ENCODE peak calls at places on chromosomes 13 and 19, in five cellular contexts. One of them, this sample, is unnamed.

GRCh38 chr13:59901191-59901590 is 262.5 kb downstream of the DIAPH3 start:
- DNase-seq in PC-3: no peak
- DNase-seq in foreskin fibroblast: no peak
- DNase-seq in kidney epithelial cell: no peak
- DNase-seq in mucosa of descending colon: no peak
- DNase-seq in this sample: no peak

GRCh38 chr13:111564657-111565056 is 244.2 kb downstream of the TEX29 start:
- DNase-seq in PC-3: no peak
- DNase-seq in foreskin fibroblast: no peak
- DNase-seq in kidney epithelial cell: no peak
- DNase-seq in mucosa of descending colon: no peak
- DNase-seq in this sample: no peak

GRCh38 chr13:112941349-112941748 is 27.7 kb upstream of the MCF2L start:
- DNase-seq in PC-3: no peak
- DNase-seq in foreskin fibroblast: no peak
- DNase-seq in kidney epithelial cell: no peak
- DNase-seq in mucosa of descending colon: no peak
- DNase-seq in this sample: no peak

GRCh38 chr13:46062190-46062589 is 9.6 kb upstream of the ZC3H13 start:
- DNase-seq in PC-3: peak
- DNase-seq in foreskin fibroblast: peak
- DNase-seq in kidney epithelial cell: no peak
- DNase-seq in mucosa of descending colon: no peak
- DNase-seq in this sample: no peak

GRCh38 chr19:11265785-11266236 is 3.5 kb upstream of the DOCK6 start:
- DNase-seq in PC-3: peak
- DNase-seq in foreskin fibroblast: peak
- DNase-seq in kidney epithelial cell: no peak
- DNase-seq in mucosa of descending colon: peak
- DNase-seq in this sample: no peak

GRCh38 chr19:13908674-13909073 is 2.7 kb downstream of the CC2D1A start:
- DNase-seq in PC-3: no peak
- DNase-seq in foreskin fibroblast: no peak
- DNase-seq in kidney epithelial cell: no peak
- DNase-seq in mucosa of descending colon: no peak
- DNase-seq in this sample: no peak

GRCh38 chr13:86757236-86757978 is 913.8 kb upstream of the SLITRK5 start:
- DNase-seq in PC-3: peak
- DNase-seq in foreskin fibroblast: no peak
- DNase-seq in kidney epithelial cell: no peak
- DNase-seq in mucosa of descending colon: no peak
- DNase-seq in this sample: no peak

GRCh38 chr13:72570019-72570418 is 157.4 kb downstream of the MZT1 start:
- DNase-seq in PC-3: no peak
- DNase-seq in foreskin fibroblast: no peak
- DNase-seq in kidney epithelial cell: no peak
- DNase-seq in mucosa of descending colon: no peak
- DNase-seq in this sample: no peak

GRCh38 chr13:61316647-61317046 is 99.0 kb downstream of the PCDH20 start:
- DNase-seq in PC-3: no peak
- DNase-seq in foreskin fibroblast: no peak
- DNase-seq in kidney epithelial cell: no peak
- DNase-seq in mucosa of descending colon: no peak
- DNase-seq in this sample: no peak

GRCh38 chr13:30308548-30308947 is 1.2 kb upstream of the KATNAL1 start:
- DNase-seq in PC-3: no peak
- DNase-seq in foreskin fibroblast: peak
- DNase-seq in kidney epithelial cell: no peak
- DNase-seq in mucosa of descending colon: no peak
- DNase-seq in this sample: no peak

GRCh38 chr13:33033361-33033812 is 17.2 kb downstream of the KL start:
- DNase-seq in PC-3: no peak
- DNase-seq in foreskin fibroblast: no peak
- DNase-seq in kidney epithelial cell: no peak
- DNase-seq in mucosa of descending colon: no peak
- DNase-seq in this sample: no peak

GRCh38 chr13:23969672-23970071 is 72.4 kb upstream of the C1QTNF9B start:
- DNase-seq in PC-3: no peak
- DNase-seq in foreskin fibroblast: peak
- DNase-seq in kidney epithelial cell: no peak
- DNase-seq in mucosa of descending colon: no peak
- DNase-seq in this sample: no peak

GRCh38 chr13:45200701-45201230 is at the start of gene KCTD4:
- DNase-seq in PC-3: no peak
- DNase-seq in foreskin fibroblast: peak
- DNase-seq in kidney epithelial cell: no peak
- DNase-seq in mucosa of descending colon: no peak
- DNase-seq in this sample: no peak

DNA sequence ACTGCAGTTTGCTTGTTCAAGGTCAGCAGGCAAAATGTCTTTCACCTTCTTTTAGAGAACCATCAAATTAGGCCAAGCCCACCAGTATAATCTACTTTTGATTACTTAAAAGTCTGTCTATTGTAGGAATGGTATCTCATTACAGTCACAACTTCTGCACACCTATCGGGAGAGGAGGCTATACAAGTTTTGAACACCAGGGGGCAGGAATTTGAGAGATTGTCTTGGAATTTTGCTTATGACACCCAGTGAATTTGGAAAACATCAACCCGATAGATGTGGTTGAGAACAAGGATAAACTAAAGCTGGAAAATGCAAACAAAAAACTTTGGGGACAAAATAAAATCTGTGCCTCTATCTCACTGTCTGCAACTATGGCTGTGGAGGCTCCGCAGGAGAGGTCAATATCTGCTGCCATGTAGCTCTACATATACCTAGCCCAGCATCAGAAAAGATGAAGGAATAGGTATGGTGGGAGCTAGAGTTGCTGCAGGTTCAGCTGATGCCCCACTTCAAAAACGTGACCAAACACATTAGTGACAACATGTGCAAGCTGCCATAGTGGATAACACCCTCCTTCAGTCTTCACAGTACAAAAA is 1299.2 kb upstream of the SPRY2 start:
- DNase-seq in PC-3: peak
- DNase-seq in foreskin fibroblast: no peak
- DNase-seq in kidney epithelial cell: no peak
- DNase-seq in mucosa of descending colon: peak
- DNase-seq in this sample: no peak
- TF ChIP-seq CTCF in PC-3: peak
- TF ChIP-seq CTCF in foreskin fibroblast: no peak
- TF ChIP-seq CTCF in kidney epithelial cell: peak
- TF ChIP-seq CTCF in mucosa of descending colon: no peak
- TF ChIP-seq CTCF in this sample: no peak

DNA sequence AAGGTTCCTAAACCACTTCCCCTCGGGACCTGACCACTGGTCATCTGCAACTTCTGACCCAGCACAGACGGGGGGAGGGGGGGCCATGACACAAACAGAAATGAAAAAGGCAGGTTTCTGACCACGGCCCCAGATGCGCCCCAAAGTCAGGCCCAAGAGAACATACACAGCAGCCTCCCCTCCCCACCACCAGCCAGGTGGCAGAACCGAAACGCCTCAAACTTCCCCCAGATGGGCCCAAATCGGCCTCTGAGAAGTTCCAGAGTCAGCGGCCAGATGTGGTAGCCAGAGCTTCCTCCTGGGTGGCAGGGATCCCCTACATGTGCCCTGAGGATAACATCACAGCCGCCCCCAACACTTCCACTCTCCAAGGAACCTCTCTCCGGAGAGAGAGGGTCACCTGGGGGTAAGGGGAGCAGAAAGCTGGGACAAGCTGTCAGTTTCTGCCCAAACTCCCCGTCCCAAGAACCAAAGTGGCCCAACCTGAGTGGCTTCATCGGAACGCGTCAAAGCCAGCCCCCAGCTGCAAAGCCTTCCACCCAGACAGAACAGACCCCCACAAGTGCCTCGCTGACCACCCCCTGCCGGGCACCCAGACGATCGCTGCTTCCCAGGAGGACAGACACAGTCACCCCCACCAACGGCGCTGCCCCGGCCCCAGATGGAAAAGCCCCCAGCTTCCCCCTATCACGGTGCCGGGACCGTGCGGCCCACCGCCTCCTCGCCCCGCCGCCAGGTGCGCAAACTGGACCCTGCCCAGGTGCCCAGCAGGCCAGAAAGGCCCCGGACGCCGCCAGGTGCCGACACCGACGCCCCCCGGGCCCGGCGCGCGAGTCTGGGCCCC is 800 bp downstream of the ELL start:
- DNase-seq in PC-3: no peak
- DNase-seq in foreskin fibroblast: peak
- DNase-seq in kidney epithelial cell: no peak
- DNase-seq in mucosa of descending colon: peak
- DNase-seq in this sample: no peak
- TF ChIP-seq CTCF in PC-3: no peak
- TF ChIP-seq CTCF in foreskin fibroblast: no peak
- TF ChIP-seq CTCF in kidney epithelial cell: peak
- TF ChIP-seq CTCF in mucosa of descending colon: no peak
- TF ChIP-seq CTCF in this sample: no peak

DNA sequence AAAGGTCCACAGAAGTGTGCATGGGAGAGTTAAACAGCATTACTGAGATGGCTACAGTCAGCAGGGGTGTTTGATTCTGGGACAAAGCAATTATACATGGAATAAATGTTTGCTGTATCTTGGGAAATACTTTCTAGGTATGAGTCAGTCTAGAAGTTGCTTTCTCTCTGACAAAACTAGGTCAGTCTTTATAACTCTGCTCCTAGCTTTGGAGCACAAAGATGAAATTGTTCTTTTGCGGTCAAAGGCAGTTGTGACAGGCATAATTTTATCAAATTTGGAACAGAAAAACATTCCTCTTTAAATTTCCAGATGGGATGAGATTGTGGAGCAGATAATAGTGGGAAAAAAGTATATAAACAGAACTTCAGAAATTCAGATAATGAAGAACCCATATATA is 1045.4 kb upstream of the MIR17HG start:
- DNase-seq in PC-3: no peak
- DNase-seq in foreskin fibroblast: peak
- DNase-seq in kidney epithelial cell: no peak
- DNase-seq in mucosa of descending colon: no peak
- DNase-seq in this sample: no peak
- TF ChIP-seq CTCF in PC-3: no peak
- TF ChIP-seq CTCF in foreskin fibroblast: no peak
- TF ChIP-seq CTCF in kidney epithelial cell: no peak
- TF ChIP-seq CTCF in mucosa of descending colon: no peak
- TF ChIP-seq CTCF in this sample: no peak

GRCh38 chr19:17394891-17395415 is 957 bp upstream of the CCDC194 start:
- DNase-seq in PC-3: peak
- DNase-seq in foreskin fibroblast: peak
- DNase-seq in kidney epithelial cell: no peak
- DNase-seq in mucosa of descending colon: peak
- DNase-seq in this sample: no peak
- TF ChIP-seq CTCF in PC-3: peak
- TF ChIP-seq CTCF in foreskin fibroblast: peak
- TF ChIP-seq CTCF in kidney epithelial cell: peak
- TF ChIP-seq CTCF in mucosa of descending colon: peak
- TF ChIP-seq CTCF in this sample: peak

GRCh38 chr19:15437355-15438123 is 12.2 kb downstream of the WIZ start:
- DNase-seq in PC-3: no peak
- DNase-seq in foreskin fibroblast: peak
- DNase-seq in kidney epithelial cell: no peak
- DNase-seq in mucosa of descending colon: no peak
- DNase-seq in this sample: no peak
- TF ChIP-seq CTCF in PC-3: peak
- TF ChIP-seq CTCF in foreskin fibroblast: peak
- TF ChIP-seq CTCF in kidney epithelial cell: no peak
- TF ChIP-seq CTCF in mucosa of descending colon: no peak
- TF ChIP-seq CTCF in this sample: peak

DNA sequence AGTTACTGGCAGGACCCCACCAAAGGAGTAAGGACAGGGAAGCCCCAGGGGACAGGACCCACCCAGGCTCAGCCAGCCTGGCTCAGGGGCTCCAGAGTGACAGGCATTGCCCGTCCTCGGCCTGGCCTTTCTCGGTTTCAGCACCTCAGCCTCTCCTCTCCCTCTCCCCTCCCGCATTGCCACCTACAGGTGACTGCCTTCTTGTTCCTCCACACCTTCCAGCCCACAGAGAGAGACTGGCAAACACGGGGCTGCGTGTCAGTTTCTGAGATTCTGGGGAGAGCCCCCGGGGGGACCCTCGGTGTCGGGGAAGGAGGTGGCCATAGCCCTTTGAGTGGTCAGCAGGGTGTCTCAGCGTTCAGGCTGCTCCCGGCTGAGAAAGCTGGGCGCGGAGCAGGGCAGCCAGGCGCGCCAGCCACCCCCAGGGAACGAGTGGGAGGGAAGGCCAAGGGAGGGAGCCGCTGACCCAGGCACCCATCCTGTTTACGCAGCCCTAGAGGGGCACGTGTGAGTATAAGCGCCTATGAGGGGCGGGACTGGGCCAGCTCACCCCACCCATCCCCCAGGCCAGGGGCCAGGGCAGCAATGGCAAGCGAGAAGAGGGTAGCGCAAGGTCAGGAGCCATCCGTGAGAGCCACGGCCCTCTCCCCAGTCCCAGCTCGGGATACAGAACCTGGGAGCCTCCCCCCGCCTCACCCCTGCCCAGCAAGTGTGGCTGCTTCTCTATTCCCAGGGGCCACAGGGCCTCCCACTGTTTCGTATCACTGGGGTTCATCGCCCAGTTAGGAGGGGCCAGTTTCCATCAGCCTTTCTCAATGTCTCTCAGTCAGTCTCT is 743 bp upstream of the DMKN start:
- DNase-seq in PC-3: no peak
- DNase-seq in foreskin fibroblast: peak
- DNase-seq in kidney epithelial cell: no peak
- DNase-seq in mucosa of descending colon: no peak
- DNase-seq in this sample: no peak
- TF ChIP-seq CTCF in PC-3: no peak
- TF ChIP-seq CTCF in foreskin fibroblast: no peak
- TF ChIP-seq CTCF in kidney epithelial cell: peak
- TF ChIP-seq CTCF in mucosa of descending colon: no peak
- TF ChIP-seq CTCF in this sample: no peak

GRCh38 chr19:53812335-53812734 is 11.8 kb downstream of the NLRP12 start:
- DNase-seq in PC-3: peak
- DNase-seq in foreskin fibroblast: no peak
- DNase-seq in kidney epithelial cell: no peak
- DNase-seq in mucosa of descending colon: no peak
- DNase-seq in this sample: no peak
- TF ChIP-seq CTCF in PC-3: peak
- TF ChIP-seq CTCF in foreskin fibroblast: peak
- TF ChIP-seq CTCF in kidney epithelial cell: no peak
- TF ChIP-seq CTCF in mucosa of descending colon: no peak
- TF ChIP-seq CTCF in this sample: no peak

This sample was measured in AG09319.